ENCODE peak calls at places on chromosomes 16 and 17, in four cellular contexts. P is IMR-90, Y is K562, D is GM12878. M is an unnamed sample.

GRCh38 chr16:47644661-47645060 is 183.5 kb downstream of the PHKB start:
- DNase-seq in P (peak), Y (no peak), D (no peak), M (no peak)

GRCh38 chr17:45313927-45314760 is 2.7 kb downstream of the MAP3K14 start:
- DNase-seq in P (no peak), Y (no peak), D (no peak), M (no peak)

GRCh38 chr16:10812352-10813122 is 6.1 kb downstream of the TVP23A start:
- DNase-seq in P (no peak), Y (no peak), D (peak), M (no peak)

GRCh38 chr16:84054271-84054670 is 11.7 kb upstream of the SLC38A8 start:
- DNase-seq in P (no peak), Y (no peak), D (no peak), M (no peak)

GRCh38 chr17:44547625-44548297 is 9.5 kb upstream of the FZD2 start:
- DNase-seq in P (no peak), Y (no peak), D (no peak), M (no peak)

GRCh38 chr16:53545433-53545832 is 42.4 kb upstream of the AKTIP start:
- DNase-seq in P (no peak), Y (no peak), D (no peak), M (no peak)

GRCh38 chr16:35431829-35432663 is 1972.6 kb downstream of the TP53TG3F start:
- DNase-seq in P (no peak), Y (peak), D (no peak), M (no peak)

GRCh38 chr17:17822189-17822978 is 14.4 kb downstream of the SREBF1 start:
- DNase-seq in P (peak), Y (no peak), D (no peak), M (no peak)

GRCh38 chr16:7113949-7114348 is 218.7 kb upstream of the RBFOX1 start:
- DNase-seq in P (no peak), Y (no peak), D (no peak), M (no peak)

GRCh38 chr17:78780852-78781338 is 1.2 kb downstream of the CYTH1 start:
- DNase-seq in P (no peak), Y (no peak), D (no peak), M (no peak)

GRCh38 chr16:27222499-27223225 is 19.3 kb downstream of the KDM8 start:
- DNase-seq in P (peak), Y (no peak), D (no peak), M (no peak)

GRCh38 chr17:5241861-5242671 is 7.4 kb upstream of the SCIMP start:
- DNase-seq in P (no peak), Y (no peak), D (no peak), M (peak)

GRCh38 chr16:29729116-29729521 is 16.7 kb downstream of the C16orf54 start:
- DNase-seq in P (peak), Y (peak), D (no peak), M (peak)

GRCh38 chr17:564526-564925 is 150.1 kb downstream of the VPS53 start:
- DNase-seq in P (no peak), Y (no peak), D (no peak), M (no peak)
- TF ChIP-seq FOS in P (no peak), Y (no peak), D (no peak), M (no peak)

DNA sequence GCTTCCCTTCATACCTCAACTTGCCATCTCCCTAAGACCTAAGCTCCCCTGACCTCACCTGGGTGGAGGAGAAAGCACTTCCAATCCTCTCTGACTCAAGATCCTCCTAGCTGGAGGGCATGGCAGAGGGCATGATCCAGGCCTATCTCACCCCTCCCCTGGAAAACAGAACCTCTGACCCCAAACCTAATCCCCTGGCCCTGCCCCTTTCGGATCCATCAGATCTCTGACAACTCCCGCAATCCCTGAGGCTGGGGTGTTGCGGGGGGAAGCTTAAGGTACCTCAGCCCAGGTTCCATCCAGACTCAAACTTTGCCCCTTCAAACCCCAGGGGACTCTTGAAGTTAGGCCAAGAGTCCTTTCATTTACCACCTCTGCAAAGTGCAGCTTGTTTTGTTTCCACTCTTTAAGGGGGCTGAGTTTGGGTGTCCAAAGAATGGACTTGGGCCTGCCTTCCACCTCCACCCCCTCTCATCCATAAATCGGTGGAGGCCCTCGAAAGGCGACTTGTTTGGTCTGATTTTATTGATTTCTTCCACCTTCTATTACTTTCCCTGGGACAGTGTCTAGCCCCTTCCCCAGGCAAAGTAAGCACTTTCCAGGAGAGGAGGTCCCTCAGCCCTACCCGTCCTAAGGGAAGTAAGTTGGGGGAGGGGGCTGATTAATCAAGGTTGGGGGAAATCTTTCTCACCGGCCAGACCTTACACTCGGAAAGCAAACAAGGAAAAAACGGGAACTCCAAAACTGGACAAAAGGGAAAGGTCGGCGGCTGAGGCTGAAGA is 2.6 kb downstream of the EPOP start:
- DNase-seq in P (no peak), Y (no peak), D (no peak), M (no peak)
- TF ChIP-seq FOS in P (no peak), Y (no peak), D (no peak), M (no peak)

DNA sequence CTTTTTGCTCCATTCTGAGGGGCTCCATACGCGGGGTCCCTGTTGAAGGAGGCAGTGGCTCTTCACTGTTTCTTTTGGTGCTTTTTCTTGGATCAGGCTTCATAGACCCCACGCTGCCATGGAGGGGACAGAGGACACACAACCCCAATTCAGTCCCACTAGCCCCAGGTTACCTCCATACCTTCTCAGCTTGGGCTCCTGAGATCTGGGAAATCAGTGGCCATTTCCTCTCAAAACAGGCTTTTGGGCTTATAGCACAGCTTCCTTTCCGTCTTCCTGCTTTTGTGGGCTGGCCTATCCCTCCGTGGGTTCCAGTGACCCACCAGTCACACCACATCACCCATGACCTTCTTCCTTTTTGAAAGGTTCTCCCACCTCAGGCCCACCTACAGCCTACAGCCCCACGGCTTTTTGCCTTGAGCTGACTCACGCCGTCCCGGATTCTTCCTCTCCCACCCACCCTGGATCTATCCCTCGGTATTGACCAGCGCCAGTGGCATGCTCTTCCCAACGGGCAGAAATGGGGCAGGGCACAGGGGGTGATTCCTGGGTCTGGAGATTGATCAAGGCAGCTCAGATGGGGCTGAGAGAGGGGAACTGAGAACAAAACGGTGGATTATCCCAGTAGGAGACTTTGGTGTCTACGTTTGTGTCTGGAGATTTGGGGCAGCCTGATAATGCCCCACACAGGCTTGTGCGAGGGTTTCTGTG is 3.6 kb downstream of the TBX21 start:
- DNase-seq in P (no peak), Y (no peak), D (no peak), M (no peak)
- TF ChIP-seq FOS in P (no peak), Y (no peak), D (no peak), M (no peak)

GRCh38 chr16:30967795-30968194 is 10.2 kb downstream of the SETD1A start:
- DNase-seq in P (no peak), Y (no peak), D (no peak), M (no peak)
- TF ChIP-seq FOS in P (no peak), Y (no peak), D (no peak), M (no peak)

DNA sequence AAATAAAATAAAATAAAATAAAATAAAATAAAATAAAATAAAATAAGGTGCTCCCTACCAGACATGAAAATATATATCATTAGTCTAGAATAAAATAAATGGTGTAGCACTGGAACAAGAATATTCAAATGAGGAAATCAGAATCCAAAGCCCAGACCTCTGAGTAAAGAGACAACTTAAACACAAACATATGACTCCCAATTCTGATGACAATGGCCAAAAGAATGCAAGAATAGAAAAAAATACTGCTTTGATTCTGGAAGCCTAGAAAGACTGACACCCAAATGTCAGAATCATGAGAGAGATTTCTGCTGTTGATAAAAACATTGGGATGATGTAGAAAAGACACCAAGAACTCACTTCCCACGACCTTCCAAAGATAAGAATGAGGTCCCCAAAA is 27.9 kb downstream of the MYOCD start:
- DNase-seq in P (peak), Y (no peak), D (no peak), M (no peak)
- TF ChIP-seq FOS in P (peak), Y (no peak), D (no peak), M (no peak)

DNA sequence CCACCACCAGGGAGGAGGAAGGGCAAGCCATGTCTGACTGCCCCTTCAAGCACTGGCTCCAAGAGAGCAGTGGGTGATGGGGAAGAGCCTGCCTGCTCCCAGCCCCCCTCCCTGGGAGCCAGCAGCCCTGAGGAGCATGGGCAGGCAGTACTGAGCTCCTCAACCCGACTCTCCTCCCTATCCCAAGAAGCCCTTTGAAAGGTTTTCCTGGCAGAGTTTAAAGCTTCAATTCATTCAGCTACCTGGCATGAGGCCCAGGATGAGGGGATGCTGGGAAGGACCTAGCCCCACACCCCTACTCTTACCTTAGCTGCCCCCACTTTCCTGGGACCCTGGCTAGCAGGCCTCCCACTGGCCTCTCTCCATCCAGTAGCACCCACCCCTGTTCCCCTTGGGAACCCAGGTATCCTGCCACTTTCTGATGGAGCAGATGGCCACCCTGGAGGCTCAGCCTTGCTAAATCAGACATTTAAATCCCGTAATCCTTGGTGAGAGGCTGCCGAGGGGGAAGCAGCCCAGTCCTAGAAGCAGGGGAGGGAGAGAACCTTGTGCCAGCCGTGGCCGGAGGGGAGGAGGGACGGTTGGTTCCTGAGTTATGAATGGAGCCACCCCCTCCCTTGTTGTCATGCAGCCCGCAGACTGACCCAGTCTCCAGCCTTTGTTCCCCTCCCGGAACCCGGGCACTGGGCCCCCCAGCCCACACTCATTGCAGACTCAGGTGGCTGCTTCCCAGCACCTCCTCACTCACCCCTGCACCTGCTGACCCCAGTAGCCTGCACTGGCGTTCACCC is 17.1 kb downstream of the ATP1B2 start:
- DNase-seq in P (no peak), Y (no peak), D (no peak), M (no peak)
- TF ChIP-seq FOS in P (no peak), Y (no peak), D (no peak), M (no peak)

GRCh38 chr16:15575293-15576049 is 67.5 kb downstream of the MARF1 start:
- DNase-seq in P (no peak), Y (peak), D (no peak), M (no peak)

GRCh38 chr16:15574614-15574948 is 68.4 kb downstream of the MARF1 start:
- DNase-seq in P (no peak), Y (no peak), D (no peak), M (no peak)

GRCh38 chr16:15576960-15577958 is 65.7 kb downstream of the MARF1 start:
- DNase-seq in P (no peak), Y (peak), D (no peak), M (no peak)

GRCh38 chr16:15572329-15573001 is 70.5 kb downstream of the MARF1 start:
- DNase-seq in P (peak), Y (no peak), D (no peak), M (no peak)

GRCh38 chr16:15573274-15573895 is 69.6 kb downstream of the MARF1 start:
- DNase-seq in P (no peak), Y (no peak), D (no peak), M (no peak)
- TF ChIP-seq FOS in P (no peak), Y (no peak), D (no peak), M (no peak)

DNA sequence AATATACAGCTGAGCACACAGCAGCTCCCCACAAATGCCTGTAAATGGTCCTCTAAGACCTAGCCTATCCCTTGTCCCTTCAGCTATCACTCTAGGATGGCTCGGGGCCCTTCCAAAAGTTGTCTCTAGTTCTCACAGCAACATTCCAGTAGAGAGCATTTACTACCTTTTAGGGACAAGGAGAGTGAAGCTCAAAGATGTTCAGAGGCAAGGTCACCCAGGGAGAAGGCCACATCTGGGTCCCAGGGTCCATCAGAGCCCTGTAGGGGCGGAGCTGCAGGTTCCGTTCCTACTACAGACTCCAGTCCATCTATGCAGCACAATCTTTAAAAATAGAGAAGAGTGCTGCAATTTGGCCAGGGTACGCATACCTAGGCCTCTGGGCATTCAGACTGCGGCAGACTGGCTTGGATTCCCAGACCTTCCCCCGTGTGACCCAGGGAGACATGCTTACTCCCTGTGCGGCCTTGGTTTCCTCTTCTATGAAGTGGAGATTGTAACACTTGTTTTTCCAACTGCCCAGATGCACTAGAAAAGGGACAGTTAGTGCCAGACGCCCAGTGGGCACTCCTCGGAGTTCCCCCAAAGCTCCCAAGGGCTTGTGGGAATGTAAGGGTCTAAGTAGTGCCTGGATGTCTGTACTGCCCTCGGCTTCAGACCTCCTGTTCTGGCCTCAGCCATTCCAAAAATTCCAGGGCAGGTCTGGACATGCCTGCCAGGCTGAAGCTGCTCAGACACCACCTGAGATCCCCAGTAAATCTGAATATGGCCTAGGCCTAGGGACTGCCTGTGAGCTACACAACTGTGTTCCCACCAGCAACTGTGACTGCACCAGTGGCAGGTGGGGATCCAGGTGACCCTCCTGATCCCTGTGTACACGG is 2.5 kb downstream of the SLC12A4 start:
- DNase-seq in P (no peak), Y (no peak), D (no peak), M (no peak)
- TF ChIP-seq FOS in P (no peak), Y (no peak), D (no peak), M (no peak)